ENCODE peak calls at places on chromosomes 7 and 10, in ten cellular contexts. J is heart right ventricle; Q is CD8-positive, alpha-beta T cell; E is astrocyte; F is brain microvascular endothelial cell; I is Peyer's patch; A is testis; P is cardiac muscle cell; V is pancreas; M is neural progenitor cell. S is an unnamed sample. For H3K36me3, the result is how much of the 10 kb centered on the place peaks cover.

GRCh38 chr7:32072397-32072796 is 2.2 kb upstream of the PDE1C start:
- DNase-seq in M (no peak), V (no peak), P (no peak), A (no peak), I (no peak), J (no peak), F (no peak), E (no peak), Q (no peak), S (no peak)

GRCh38 chr10:102421645-102422585 is 1.3 kb downstream of the FBXL15 start:
- DNase-seq in J (no peak), V (peak), F (no peak), A (peak), M (peak), I (peak), E (no peak), P (peak), Q (no peak), S (no peak)

GRCh38 chr10:123999956-124000615 is 93.3 kb downstream of the CHST15 start:
- DNase-seq in P (no peak), V (peak), A (no peak), M (no peak), F (no peak), E (no peak), J (no peak), Q (peak), I (peak), S (no peak)

GRCh38 chr10:58806323-58806722 is 293.7 kb downstream of the BICC1 start:
- DNase-seq in Q (no peak), E (peak), I (no peak), V (no peak), P (no peak), M (no peak), F (no peak), A (no peak), J (no peak), S (no peak)

GRCh38 chr7:36224916-36225858 is 72.1 kb downstream of the EEPD1 start:
- DNase-seq in M (no peak), Q (no peak), F (no peak), V (no peak), I (no peak), J (no peak), E (no peak), A (no peak), P (no peak), S (no peak)

GRCh38 chr7:140418653-140419052 is 14.8 kb downstream of the RAB19 start:
- DNase-seq in A (no peak), Q (no peak), I (no peak), V (no peak), M (no peak), E (no peak), F (no peak), J (no peak), P (no peak), S (no peak)

GRCh38 chr7:132654150-132654549 is 77.9 kb upstream of the PLXNA4 start:
- DNase-seq in E (no peak), A (no peak), M (no peak), J (no peak), F (no peak), Q (peak), V (no peak), P (no peak), I (peak), S (no peak)

GRCh38 chr7:1938788-1939433 is 268.8 kb downstream of the ELFN1 start:
- DNase-seq in P (no peak), M (no peak), F (no peak), A (no peak), Q (peak), J (peak), I (no peak), V (no peak), E (no peak), S (no peak)

GRCh38 chr10:132714096-132714721 is 71.7 kb downstream of the NKX6-2 start:
- DNase-seq in A (no peak), F (no peak), Q (no peak), I (no peak), V (peak), M (peak), E (peak), J (peak), P (no peak), S (no peak)

GRCh38 chr10:34644245-34644644 is 170.9 kb downstream of the PARD3 start:
- DNase-seq in J (peak), P (peak), E (no peak), M (no peak), F (no peak), I (no peak), V (no peak), A (no peak), Q (no peak), S (no peak)

GRCh38 chr7:114818501-114818900 is 103.4 kb upstream of the MDFIC start:
- DNase-seq in F (peak), A (no peak), J (no peak), M (no peak), Q (no peak), V (no peak), E (peak), I (no peak), P (no peak), S (no peak)

GRCh38 chr7:112134039-112134438 is 72.2 kb downstream of the DOCK4 start:
- DNase-seq in V (no peak), I (no peak), J (no peak), Q (no peak), F (no peak), M (no peak), P (no peak), A (no peak), E (no peak), S (no peak)

GRCh38 chr7:101924171-101924570 is 106.7 kb downstream of the CUX1 start:
- DNase-seq in P (no peak), J (no peak), F (peak), E (peak), A (no peak), Q (no peak), V (no peak), I (no peak), M (no peak), S (no peak)

GRCh38 chr7:155213385-155213784 is 84.3 kb upstream of the INSIG1 start:
- DNase-seq in A (no peak), J (no peak), F (peak), I (no peak), V (no peak), E (peak), M (no peak), P (no peak), Q (no peak), S (no peak)

GRCh38 chr10:986881-987634 is 1.2 kb upstream of the GTPBP4 start:
- DNase-seq in F (peak), A (no peak), P (no peak), M (no peak), Q (no peak), E (peak), I (peak), J (no peak), V (no peak), S (no peak)

GRCh38 chr7:147311332-147311731 is 1194.7 kb downstream of the CNTNAP2 start:
- DNase-seq in J (peak), I (no peak), E (no peak), M (no peak), Q (no peak), A (no peak), F (no peak), V (no peak), P (no peak), S (no peak)

GRCh38 chr7:32476816-32477648 is 13.1 kb downstream of the LSM5 start:
- DNase-seq in E (no peak), P (no peak), A (no peak), Q (no peak), I (no peak), F (peak), J (no peak), V (no peak), M (no peak), S (no peak)

GRCh38 chr10:75469018-75469616 is 37.7 kb downstream of the LRMDA start:
- DNase-seq in A (peak), M (no peak), P (no peak), V (peak), I (no peak), E (peak), J (no peak), F (peak), Q (no peak), S (no peak)

DNA sequence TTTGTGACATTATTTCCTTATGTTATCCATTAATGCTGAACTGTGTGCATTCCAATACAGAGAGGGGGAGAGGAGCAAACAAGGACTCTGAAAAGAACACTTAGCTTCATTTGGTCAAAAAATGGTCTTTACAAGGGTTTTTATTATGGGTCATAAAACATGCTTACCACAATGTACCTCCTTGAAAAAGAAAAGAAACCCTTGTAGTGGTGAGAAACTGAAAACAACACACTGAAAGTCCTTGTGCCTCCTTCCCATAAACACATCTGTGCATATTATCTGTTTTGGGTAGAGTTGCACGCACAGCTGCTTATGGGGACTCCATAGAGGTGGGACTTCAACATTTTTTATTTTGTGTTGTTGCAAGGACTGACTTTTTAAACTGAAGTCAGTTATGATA is 98.7 kb downstream of the CDK6 start:
- DNase-seq in I (no peak), P (no peak), E (no peak), Q (no peak), J (no peak), M (no peak), V (no peak), F (no peak), A (no peak), S (no peak)
- TF ChIP-seq CTCF in I (no peak), P (no peak), E (no peak), Q (no peak), J (no peak), M (no peak), V (no peak), F (no peak), A (no peak), S (no peak)

GRCh38 chr7:91327341-91327740 is 63.1 kb downstream of the FZD1 start:
- DNase-seq in Q (no peak), J (no peak), I (no peak), F (no peak), P (no peak), M (no peak), A (no peak), E (no peak), V (no peak), S (no peak)
- H3K4me3 ChIP-seq in Q (no peak), J (no peak), I (no peak), F (no peak), P (no peak), M (no peak), A (no peak), E (no peak), V (no peak), S (no peak)

DNA sequence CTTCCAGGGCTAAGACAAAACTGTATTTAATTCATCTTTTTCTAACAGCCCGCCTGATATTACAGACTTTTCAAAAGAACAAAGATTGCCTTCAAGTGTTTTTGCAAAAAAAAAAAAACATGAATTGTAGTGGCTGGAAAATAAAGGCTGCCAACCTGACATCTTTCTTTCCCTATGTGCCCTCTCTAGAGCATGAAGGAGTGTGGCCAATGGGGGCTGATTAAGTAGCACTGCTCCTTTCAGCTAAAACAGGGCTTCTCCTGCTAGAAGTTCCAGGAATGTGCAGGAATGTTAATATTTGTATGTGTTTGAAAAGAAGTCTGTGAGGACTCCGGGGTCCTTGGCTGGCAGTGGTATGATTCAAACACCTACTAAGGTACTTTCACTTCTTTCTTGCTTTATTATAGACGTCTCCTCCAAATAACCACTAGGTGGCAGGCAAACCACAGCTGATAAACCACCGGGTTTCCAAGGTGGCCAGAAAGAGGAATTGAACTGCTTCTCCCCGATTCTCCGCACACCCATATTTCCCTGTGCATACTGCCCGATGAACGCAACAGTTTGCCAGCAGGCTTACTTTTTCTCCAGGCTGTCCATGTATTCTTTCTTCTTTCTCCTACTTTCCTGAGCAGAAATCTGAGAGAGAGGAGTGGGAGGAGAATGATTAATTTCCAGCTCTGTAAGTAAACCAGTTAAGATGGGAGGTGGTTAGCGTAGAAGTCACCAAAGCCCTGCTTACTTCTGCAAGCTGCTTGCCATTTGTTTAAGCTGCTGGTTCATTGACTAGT is 56.8 kb upstream of the DGKI start:
- DNase-seq in M (peak), V (peak), J (no peak), F (peak), A (peak), Q (peak), I (peak), P (peak), E (peak), S (peak)
- H3K36me3 ChIP-seq in M (under half), V (half or more), J (half or more), F (half or more), A (under half), Q (under half), I (under half), P (under half), E (half or more), S (under half)

GRCh38 chr10:53786236-53786635 is 1013.7 kb upstream of the MBL2 start:
- DNase-seq in I (no peak), M (peak), J (no peak), E (no peak), V (no peak), P (peak), Q (no peak), A (peak), F (no peak), S (no peak)
- TF ChIP-seq CTCF in I (no peak), M (peak), J (no peak), E (no peak), V (no peak), P (no peak), Q (no peak), A (no peak), F (peak), S (peak)

GRCh38 chr10:6145979-6146432 is 56.7 kb upstream of the PFKFB3 start:
- DNase-seq in I (no peak), Q (no peak), J (no peak), F (no peak), M (no peak), E (no peak), V (no peak), A (peak), P (no peak), S (no peak)
- H3K4me3 ChIP-seq in I (peak), Q (peak), J (peak), F (peak), M (peak), E (peak), V (peak), A (peak), P (peak), S (peak)

DNA sequence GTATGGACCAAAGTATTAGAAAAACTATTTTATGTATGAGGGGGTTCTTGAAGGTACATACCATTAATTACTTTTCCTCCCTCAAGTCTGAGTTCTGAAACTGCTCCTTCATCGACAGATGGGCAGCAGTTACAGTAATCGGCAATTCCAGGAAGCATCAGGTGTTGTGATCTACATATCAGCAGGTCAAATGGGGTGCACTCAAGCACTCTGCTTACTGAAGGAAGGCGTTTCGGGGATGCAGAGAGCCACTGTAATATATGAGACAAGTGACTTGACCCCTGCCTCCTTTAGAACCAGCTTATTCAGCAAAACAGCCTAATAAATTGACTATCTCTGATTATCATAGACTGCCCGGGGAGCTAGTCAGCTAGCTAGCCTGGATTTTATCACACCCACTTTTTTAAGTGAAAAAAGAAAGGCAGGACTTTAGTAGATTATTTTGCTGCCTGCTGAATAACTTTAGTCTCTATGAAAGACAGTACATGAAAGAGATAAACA is 4.2 kb downstream of the SMNDC1 start:
- DNase-seq in M (no peak), J (no peak), E (no peak), P (no peak), Q (no peak), V (no peak), F (no peak), I (no peak), A (no peak), S (no peak)
- H3K36me3 ChIP-seq in M (under half), J (half or more), E (half or more), P (half or more), Q (under half), V (half or more), F (half or more), I (under half), A (under half), S (under half)

GRCh38 chr10:62307635-62308034 is 39.0 kb upstream of the RTKN2 start:
- DNase-seq in F (no peak), Q (no peak), M (no peak), A (no peak), E (no peak), P (no peak), I (no peak), V (no peak), J (no peak), S (no peak)

GRCh38 chr10:62303922-62304321 is 35.3 kb upstream of the RTKN2 start:
- DNase-seq in Q (no peak), E (no peak), F (no peak), A (no peak), V (no peak), J (no peak), I (no peak), M (no peak), P (no peak), S (no peak)

GRCh38 chr10:62308101-62308500 is 39.5 kb upstream of the RTKN2 start:
- DNase-seq in F (no peak), I (no peak), A (no peak), M (no peak), J (no peak), Q (no peak), V (no peak), E (peak), P (no peak), S (no peak)

GRCh38 chr10:62305813-62306212 is 37.2 kb upstream of the RTKN2 start:
- DNase-seq in A (no peak), I (no peak), Q (no peak), J (no peak), M (no peak), V (no peak), E (peak), F (peak), P (peak), S (no peak)

DNA sequence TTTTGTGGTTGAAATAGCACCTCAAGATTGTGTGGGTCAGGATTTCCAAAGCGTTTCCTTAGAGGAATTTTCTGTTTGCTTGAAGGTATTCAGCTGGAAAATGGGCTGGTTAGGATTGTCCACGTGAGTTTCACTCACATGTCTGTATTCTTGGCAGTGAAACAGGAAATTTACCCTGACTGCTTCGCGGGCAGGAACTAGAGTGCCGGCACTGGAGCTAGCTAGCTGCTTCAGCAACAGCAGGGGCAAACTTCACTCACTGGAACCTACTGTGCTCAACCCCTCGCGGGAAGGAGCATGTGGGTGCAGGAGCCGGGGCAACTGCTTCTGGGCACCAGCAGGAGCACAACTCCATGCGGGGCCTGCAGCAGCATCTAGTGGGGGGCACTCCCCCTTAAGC is 38.0 kb upstream of the RTKN2 start:
- DNase-seq in I (no peak), F (no peak), E (peak), J (no peak), A (no peak), Q (peak), V (no peak), P (peak), M (no peak), S (no peak)
- TF ChIP-seq CTCF in I (no peak), F (no peak), E (no peak), J (no peak), A (no peak), Q (no peak), V (no peak), P (no peak), M (no peak), S (no peak)